ENCODE peak calls at places on chromosome 15, in five cellular contexts. K, V, B, P and I are unnamed samples.

GRCh38 chr15:99719096-99719541 is 14.1 kb downstream of the LYSMD4 start:
- DNase-seq in K (no peak), P (no peak), V (no peak), B (no peak), I (peak)

GRCh38 chr15:78374436-78375393 is 34.6 kb downstream of the CRABP1 start:
- DNase-seq in B (no peak), P (no peak), V (no peak), K (no peak), I (peak)

GRCh38 chr15:80578206-80578595 is 116.9 kb upstream of the ABHD17C start:
- DNase-seq in V (no peak), P (no peak), B (no peak), K (no peak), I (no peak)

GRCh38 chr15:89127054-89127702 is 38.9 kb downstream of the ABHD2 start:
- DNase-seq in B (no peak), K (no peak), V (no peak), P (no peak), I (no peak)

GRCh38 chr15:49187537-49188245 is 17.6 kb downstream of the GALK2 start:
- DNase-seq in V (no peak), B (no peak), K (no peak), P (no peak), I (no peak)

GRCh38 chr15:64521726-64522164 is 61.4 kb downstream of the ZNF609 start:
- DNase-seq in P (peak), V (peak), K (peak), B (peak), I (peak)

GRCh38 chr15:35583863-35584528 is 38.0 kb upstream of the DPH6 start:
- DNase-seq in B (no peak), V (no peak), K (no peak), P (no peak), I (no peak)

GRCh38 chr15:80854104-80854503 is 74.9 kb downstream of the CEMIP start:
- DNase-seq in P (peak), K (peak), V (no peak), B (peak), I (no peak)

GRCh38 chr15:92683511-92683834 is 27.9 kb upstream of the FAM174B start:
- DNase-seq in P (peak), B (no peak), K (peak), V (peak), I (no peak)

GRCh38 chr15:86060614-86061125 is 19.0 kb upstream of the AGBL1 start:
- DNase-seq in B (no peak), P (no peak), V (no peak), K (no peak), I (no peak)

GRCh38 chr15:88348579-88349255 is 92.2 kb upstream of the NTRK3 start:
- DNase-seq in V (no peak), P (no peak), K (no peak), B (no peak), I (no peak)

GRCh38 chr15:80474751-80475295 is 70.6 kb downstream of the ARNT2 start:
- DNase-seq in V (no peak), K (no peak), P (no peak), B (no peak), I (no peak)

GRCh38 chr15:33084661-33085060 is 109.9 kb downstream of the FMN1 start:
- DNase-seq in V (no peak), B (no peak), K (no peak), P (no peak), I (no peak)

GRCh38 chr15:40072216-40072990 is 33.4 kb upstream of the SRP14 start:
- DNase-seq in B (no peak), V (no peak), K (no peak), P (no peak), I (no peak)

GRCh38 chr15:73935547-73935946 is 9.3 kb downstream of the LOXL1 start:
- DNase-seq in K (no peak), B (no peak), V (no peak), P (no peak), I (no peak)

GRCh38 chr15:81098884-81099601 is 35.0 kb upstream of the CFAP161 start:
- DNase-seq in P (no peak), V (no peak), B (no peak), K (no peak), I (peak)

GRCh38 chr15:31230630-31231485 is 95.8 kb upstream of the KLF13 start:
- DNase-seq in B (no peak), K (no peak), P (no peak), V (no peak), I (no peak)

GRCh38 chr15:99410477-99410876 is 155.3 kb upstream of the MEF2A start:
- DNase-seq in K (no peak), B (peak), V (no peak), P (peak), I (no peak)

GRCh38 chr15:74794248-74794969 is 12.5 kb downstream of the CSK start:
- DNase-seq in P (no peak), V (no peak), K (no peak), B (no peak), I (no peak)

GRCh38 chr15:85407421-85408269 is 27.2 kb downstream of the AKAP13 start:
- DNase-seq in B (no peak), P (no peak), V (peak), K (no peak), I (peak)

GRCh38 chr15:74307827-74308642 is 59.4 kb downstream of the CYP11A1 start:
- DNase-seq in K (peak), V (peak), B (peak), P (peak), I (peak)

GRCh38 chr15:94844533-94845390 is 613.4 kb downstream of the MCTP2 start:
- DNase-seq in V (no peak), K (peak), B (no peak), P (no peak), I (no peak)

GRCh38 chr15:73709671-73710070 is 25.5 kb downstream of the CD276 start:
- DNase-seq in V (no peak), P (no peak), B (no peak), K (no peak), I (no peak)